ENCODE peak calls at places on chromosomes 6 and 20, in eight cellular contexts. G is astrocyte, E is hepatocyte, M is ovary, D is fibroblast of lung, N is Panc1, R is suprapubic skin, A is right atrium auricular region. P is an unnamed sample. For H3K4me1 and H3K27me3, the result is how much of the 10 kb centered on the place peaks cover.

GRCh38 chr6:45430590-45431202 is 53.0 kb upstream of the SUPT3H start:
- DNase-seq in G (no peak), E (no peak), M (no peak), D (peak), N (no peak), R (no peak), A (no peak), P (no peak)

GRCh38 chr6:52227495-52227894 is 16.8 kb downstream of the IL17F start:
- DNase-seq in G (no peak), E (no peak), M (no peak), D (no peak), N (no peak), R (no peak), A (no peak), P (no peak)

GRCh38 chr6:10977231-10977968 is 66.7 kb downstream of the ELOVL2 start:
- DNase-seq in G (no peak), E (no peak), M (no peak), D (no peak), N (no peak), R (no peak), A (no peak), P (no peak)

GRCh38 chr6:153790881-153791473 is 248.1 kb upstream of the OPRM1 start:
- DNase-seq in G (peak), E (peak), M (no peak), D (peak), N (no peak), R (no peak), A (no peak), P (peak)

GRCh38 chr20:50783903-50784302 is 11.0 kb upstream of the BCAS4 start:
- DNase-seq in G (no peak), E (no peak), M (no peak), D (no peak), N (no peak), R (no peak), A (no peak), P (peak)

GRCh38 chr6:32151885-32152311 is at the start of gene PRRT1:
- DNase-seq in G (no peak), E (no peak), M (peak), D (no peak), N (no peak), R (no peak), A (no peak), P (no peak)

GRCh38 chr6:161186173-161186769 is 87.6 kb downstream of the AGPAT4 start:
- DNase-seq in G (peak), E (no peak), M (no peak), D (peak), N (peak), R (no peak), A (no peak), P (no peak)

GRCh38 chr6:90190752-90191393 is 105.8 kb downstream of the BACH2 start:
- DNase-seq in G (no peak), E (no peak), M (no peak), D (no peak), N (no peak), R (no peak), A (no peak), P (no peak)

GRCh38 chr6:168719901-168720300 is 278.9 kb downstream of the SMOC2 start:
- DNase-seq in G (no peak), E (no peak), M (no peak), D (no peak), N (no peak), R (no peak), A (no peak), P (no peak)

GRCh38 chr20:50788868-50789125 is 6.1 kb upstream of the BCAS4 start:
- DNase-seq in G (no peak), E (no peak), M (no peak), D (no peak), N (no peak), R (no peak), A (no peak), P (no peak)

GRCh38 chr6:106639812-106640211 is 10.4 kb downstream of the QRSL1 start:
- DNase-seq in G (no peak), E (no peak), M (no peak), D (no peak), N (no peak), R (no peak), A (no peak), P (no peak)

GRCh38 chr6:12957321-12958051 is 240.9 kb downstream of the PHACTR1 start:
- DNase-seq in G (peak), E (peak), M (peak), D (peak), N (no peak), R (peak), A (peak), P (no peak)

GRCh38 chr6:3884007-3884745 is 35.0 kb downstream of the FAM50B start:
- DNase-seq in G (peak), E (peak), M (no peak), D (peak), N (no peak), R (no peak), A (no peak), P (peak)

GRCh38 chr6:45710304-45710821 is 305.3 kb downstream of the CLIC5 start:
- DNase-seq in G (peak), E (peak), M (no peak), D (peak), N (no peak), R (no peak), A (no peak), P (no peak)

GRCh38 chr20:41443667-41444066 is 77.0 kb upstream of the EMILIN3 start:
- DNase-seq in G (no peak), E (no peak), M (no peak), D (no peak), N (no peak), R (no peak), A (no peak), P (no peak)

GRCh38 chr20:47998736-47999135 is 213.5 kb upstream of the SULF2 start:
- DNase-seq in G (no peak), E (no peak), M (no peak), D (peak), N (no peak), R (no peak), A (no peak), P (no peak)

GRCh38 chr6:52640170-52640569 is 30.7 kb upstream of the TMEM14A start:
- DNase-seq in G (peak), E (no peak), M (no peak), D (peak), N (no peak), R (no peak), A (no peak), P (no peak)

GRCh38 chr20:53872561-53873248 is 197.7 kb downstream of the BCAS1 start:
- DNase-seq in G (no peak), E (no peak), M (no peak), D (peak), N (no peak), R (no peak), A (no peak), P (no peak)

GRCh38 chr6:123447315-123447937 is 189.3 kb downstream of the TRDN start:
- DNase-seq in G (no peak), E (no peak), M (no peak), D (no peak), N (no peak), R (no peak), A (no peak), P (no peak)

GRCh38 chr6:44059359-44060342 is 67.6 kb downstream of the MRPL14 start:
- DNase-seq in G (peak), E (no peak), M (no peak), D (peak), N (no peak), R (no peak), A (no peak), P (no peak)

GRCh38 chr20:57736738-57737347 is 27.0 kb upstream of the PMEPA1 start:
- DNase-seq in G (no peak), E (no peak), M (no peak), D (no peak), N (no peak), R (no peak), A (no peak), P (no peak)

GRCh38 chr6:160000280-160000704 is 31.4 kb downstream of the IGF2R start:
- DNase-seq in G (peak), E (no peak), M (no peak), D (peak), N (no peak), R (no peak), A (no peak), P (no peak)

GRCh38 chr20:49475979-49476378 is 6.5 kb downstream of the KCNB1 start:
- DNase-seq in G (no peak), E (peak), M (no peak), D (no peak), N (no peak), R (no peak), A (no peak), P (no peak)

GRCh38 chr20:11387189-11387754 is 530.4 kb upstream of the BTBD3 start:
- DNase-seq in G (peak), E (no peak), M (no peak), D (peak), N (peak), R (no peak), A (no peak), P (no peak)

GRCh38 chr6:155248021-155249001 is 15.5 kb upstream of the CLDN20 start:
- DNase-seq in G (peak), E (peak), M (peak), D (peak), N (peak), R (no peak), A (no peak), P (peak)

GRCh38 chr6:157571269-157571668 is 190.3 kb downstream of the ZDHHC14 start:
- DNase-seq in G (no peak), E (no peak), M (no peak), D (no peak), N (no peak), R (no peak), A (no peak), P (no peak)

GRCh38 chr6:352896-353470 is 38.6 kb upstream of the IRF4 start:
- DNase-seq in G (no peak), E (no peak), M (no peak), D (no peak), N (no peak), R (no peak), A (no peak), P (no peak)

GRCh38 chr6:54157405-54157804 is 46.2 kb downstream of the MLIP start:
- DNase-seq in G (no peak), E (no peak), M (no peak), D (no peak), N (no peak), R (no peak), A (no peak), P (no peak)

GRCh38 chr20:38473353-38473795 is 731 bp downstream of the RALGAPB start:
- DNase-seq in G (peak), E (peak), M (no peak), D (peak), N (no peak), R (no peak), A (no peak), P (no peak)

GRCh38 chr6:156840136-156840535 is 63.0 kb downstream of the ARID1B start:
- DNase-seq in G (no peak), E (no peak), M (no peak), D (no peak), N (no peak), R (no peak), A (no peak), P (no peak)

GRCh38 chr6:127855542-127856159 is 45.2 kb downstream of the THEMIS start:
- DNase-seq in G (no peak), E (peak), M (no peak), D (no peak), N (peak), R (no peak), A (no peak), P (no peak)

GRCh38 chr6:6593876-6594275 is 5.4 kb downstream of the LY86 start:
- DNase-seq in G (no peak), E (no peak), M (no peak), D (no peak), N (no peak), R (no peak), A (no peak), P (no peak)

GRCh38 chr6:5025911-5026819 is 22.3 kb upstream of the RPP40 start:
- DNase-seq in G (peak), E (peak), M (peak), D (peak), N (no peak), R (no peak), A (peak), P (peak)
- TF ChIP-seq CTCF in G (no peak), E (peak), M (no peak), D (peak), N (no peak), R (no peak), A (no peak), P (no peak)

GRCh38 chr6:148395583-148396101 is 53.0 kb downstream of the SASH1 start:
- DNase-seq in G (no peak), E (no peak), M (no peak), D (no peak), N (no peak), R (no peak), A (no peak), P (no peak)
- H3K4me1 ChIP-seq in G (under half), E (under half), M (under half), D (under half), N (under half), R (under half), A (under half), P (under half)

DNA sequence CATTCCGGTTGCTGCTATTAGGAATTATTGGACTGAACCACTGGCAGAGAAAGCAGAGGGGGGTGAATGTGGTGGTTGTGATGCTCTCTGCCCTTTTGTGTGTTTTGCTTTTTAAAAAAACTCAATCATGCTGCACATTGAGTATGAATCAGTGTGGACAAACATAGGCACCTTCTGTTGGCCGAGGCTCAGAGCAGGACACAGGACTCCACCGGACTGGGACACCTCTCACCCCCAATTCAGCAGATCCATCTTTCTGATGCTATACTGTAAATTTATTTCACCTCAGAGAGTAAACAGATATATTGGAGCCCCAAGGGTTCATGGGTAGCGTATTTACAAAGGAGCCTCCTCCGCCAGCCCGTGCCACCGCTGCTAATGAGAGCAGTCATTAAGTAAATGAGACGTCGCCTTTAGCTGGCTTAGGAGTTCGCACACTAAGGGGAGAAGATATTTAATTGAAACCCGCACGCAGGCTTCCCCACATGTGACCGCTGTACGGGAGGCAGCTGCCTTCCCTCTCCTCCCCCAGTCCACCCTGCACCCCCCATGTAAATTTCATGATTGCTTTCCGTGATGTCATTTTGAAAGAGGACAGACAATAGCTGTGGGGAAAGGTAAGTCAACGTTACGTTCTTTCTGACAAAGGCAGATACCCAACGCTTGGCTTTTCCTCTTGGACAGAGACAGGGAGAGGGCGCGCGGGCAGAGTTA is at the start of gene MYT1:
- DNase-seq in G (no peak), E (no peak), M (no peak), D (no peak), N (no peak), R (no peak), A (no peak), P (no peak)
- H3K27me3 ChIP-seq in G (half or more), E (half or more), M (under half), D (under half), N (under half), R (half or more), A (under half), P (under half)

DNA sequence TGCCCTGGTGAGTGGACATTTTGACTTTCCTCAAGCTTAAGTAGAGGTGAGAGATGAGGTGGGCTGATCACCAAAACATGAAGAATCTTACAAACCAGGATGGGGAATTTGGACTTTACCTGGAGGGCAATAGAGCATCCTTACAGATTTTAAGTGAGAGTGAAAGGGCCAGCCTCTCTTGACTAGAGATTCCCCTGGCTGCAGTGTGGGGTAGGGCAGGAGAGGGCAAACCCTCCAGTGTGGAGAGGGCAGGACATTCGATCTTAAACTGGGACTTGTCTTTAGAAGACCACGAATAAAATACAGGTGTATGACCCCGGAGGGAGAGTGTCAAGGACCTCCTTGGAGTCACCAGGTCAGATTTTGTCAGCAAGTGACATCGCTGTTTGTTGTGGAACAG is 105.1 kb downstream of the SNAP25 start:
- DNase-seq in G (no peak), E (no peak), M (no peak), D (no peak), N (no peak), R (no peak), A (no peak), P (no peak)
- TF ChIP-seq CTCF in G (no peak), E (no peak), M (no peak), D (no peak), N (no peak), R (no peak), A (no peak), P (no peak)

GRCh38 chr6:135522975-135523692 is 25.6 kb upstream of the AHI1 start:
- DNase-seq in G (no peak), E (peak), M (no peak), D (peak), N (no peak), R (no peak), A (no peak), P (no peak)
- H3K4me1 ChIP-seq in G (under half), E (under half), M (under half), D (under half), N (under half), R (under half), A (under half), P (under half)

DNA sequence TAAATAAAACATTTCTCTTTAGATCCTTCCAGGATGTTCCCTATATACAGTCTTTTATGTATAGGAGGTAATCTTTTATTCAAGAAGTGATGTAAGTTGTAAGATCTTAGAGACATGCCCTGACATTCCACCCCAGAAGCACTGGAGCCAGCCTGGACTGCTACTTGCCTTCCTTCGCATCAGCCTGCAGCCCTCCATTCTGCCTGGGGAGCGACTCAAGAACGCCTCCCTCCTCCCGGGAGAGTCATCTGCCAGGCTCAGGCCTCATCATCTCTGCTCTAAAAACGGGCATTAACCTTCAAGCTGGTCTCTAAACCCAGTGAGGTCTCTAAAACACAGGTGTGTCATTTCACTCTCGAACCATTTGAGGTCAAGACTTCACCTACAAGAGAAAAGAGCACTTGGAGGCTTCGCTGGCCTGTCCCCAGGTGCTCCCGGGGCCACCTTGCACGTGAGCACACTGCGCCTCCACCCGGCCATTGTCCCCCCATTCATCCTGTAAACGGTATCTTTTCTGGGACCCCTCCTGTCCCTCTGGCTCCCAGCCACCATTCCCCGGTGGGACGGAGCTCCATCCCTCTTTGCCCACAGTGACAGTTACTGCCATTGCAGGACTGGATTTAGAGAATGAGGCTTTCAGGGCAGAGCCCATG is 107.5 kb upstream of the PDE10A start:
- DNase-seq in G (no peak), E (no peak), M (no peak), D (no peak), N (no peak), R (no peak), A (no peak), P (no peak)
- H3K27me3 ChIP-seq in G (under half), E (under half), M (under half), D (under half), N (under half), R (under half), A (under half), P (under half)

DNA sequence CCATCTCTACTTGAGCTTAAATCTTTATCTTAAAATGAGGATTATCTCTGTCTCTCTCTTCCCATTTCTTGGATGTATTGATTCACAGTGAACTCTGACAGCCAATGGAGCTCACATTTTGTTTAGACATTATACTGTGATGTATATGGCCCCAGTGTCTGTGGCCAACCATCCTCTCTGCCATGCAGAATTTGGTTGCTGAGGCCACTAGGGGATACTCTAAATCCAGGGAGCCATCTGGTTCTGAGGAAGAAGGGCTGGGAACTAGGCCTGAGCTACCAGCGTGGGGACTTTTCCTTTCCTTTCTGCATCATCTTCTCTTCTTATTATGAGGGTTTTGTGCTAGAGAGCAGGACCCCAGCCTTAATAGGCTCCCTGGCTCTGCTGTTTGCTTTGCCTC is 59.1 kb upstream of the RIPOR2 start:
- DNase-seq in G (no peak), E (no peak), M (no peak), D (no peak), N (no peak), R (no peak), A (no peak), P (no peak)
- TF ChIP-seq CTCF in G (no peak), E (no peak), M (no peak), D (peak), N (no peak), R (no peak), A (no peak), P (no peak)